ENCODE peak calls at places on chromosomes 1 and 21, in nine cellular contexts. L is aorta; U is OCI-LY7; G is fibroblast of lung; C is fibroblast of mammary gland; O is A549; F is cardiac muscle cell; D is naive thymus-derived CD4-positive, alpha-beta T cell; T is heart right ventricle. R is an unnamed sample.

GRCh38 chr1:47209725-47210330 is 20.0 kb upstream of the PDZK1IP1 start:
- DNase-seq in T (no peak), U (no peak), G (no peak), D (no peak), L (no peak), C (no peak), F (no peak), O (no peak), R (no peak)

GRCh38 chr1:16047791-16048475 is 4.4 kb downstream of the CLCNKB start:
- DNase-seq in D (no peak), O (no peak), F (no peak), T (no peak), G (no peak), U (no peak), C (no peak), L (no peak), R (no peak)

GRCh38 chr1:183039330-183039729 is 16.1 kb downstream of the LAMC1 start:
- DNase-seq in O (no peak), G (no peak), U (no peak), L (no peak), F (no peak), T (no peak), C (peak), D (no peak), R (peak)

GRCh38 chr1:240666548-240667198 is 54.7 kb upstream of the GREM2 start:
- DNase-seq in O (no peak), T (no peak), G (no peak), F (no peak), L (no peak), U (no peak), C (no peak), D (peak), R (no peak)

GRCh38 chr1:183834568-183834967 is 29.6 kb downstream of the RGL1 start:
- DNase-seq in U (no peak), C (no peak), T (no peak), G (no peak), D (no peak), F (peak), O (no peak), L (no peak), R (no peak)

GRCh38 chr1:159752135-159752580 is 28.6 kb upstream of the DUSP23 start:
- DNase-seq in O (peak), D (no peak), T (peak), L (peak), C (peak), U (no peak), F (peak), G (peak), R (no peak)

GRCh38 chr1:25030674-25031589 is 100.9 kb upstream of the RUNX3 start:
- DNase-seq in C (peak), L (no peak), F (no peak), U (no peak), D (no peak), T (no peak), O (no peak), G (peak), R (no peak)

GRCh38 chr1:1032428-1032827 is 12.5 kb downstream of the AGRN start:
- DNase-seq in F (no peak), L (no peak), U (no peak), D (no peak), O (no peak), G (no peak), T (no peak), C (no peak), R (no peak)

GRCh38 chr1:17844146-17844826 is 89.2 kb downstream of the ACTL8 start:
- DNase-seq in C (peak), L (no peak), D (no peak), T (no peak), G (no peak), F (no peak), U (no peak), O (no peak), R (no peak)

GRCh38 chr1:172746091-172746949 is 87.4 kb downstream of the FASLG start:
- DNase-seq in F (peak), L (no peak), T (no peak), G (peak), O (peak), U (peak), C (peak), D (peak), R (peak)

GRCh38 chr1:240258910-240259309 is 167.2 kb downstream of the FMN2 start:
- DNase-seq in G (peak), F (no peak), D (no peak), T (no peak), L (no peak), U (no peak), C (peak), O (no peak), R (peak)

GRCh38 chr1:66981679-66982078 is 56.9 kb downstream of the MIER1 start:
- DNase-seq in F (peak), T (no peak), G (no peak), O (peak), D (peak), L (no peak), C (peak), U (peak), R (no peak)

GRCh38 chr1:39195166-39196111 is 9.1 kb upstream of the MACF1 start:
- DNase-seq in F (peak), G (peak), C (no peak), L (no peak), D (peak), O (no peak), T (no peak), U (no peak), R (peak)

GRCh38 chr1:93467606-93468005 is 19.7 kb downstream of the FNBP1L start:
- DNase-seq in L (no peak), F (no peak), C (no peak), U (no peak), O (no peak), D (no peak), T (no peak), G (no peak), R (no peak)
- H3K4me3 ChIP-seq in L (no peak), F (no peak), C (no peak), U (no peak), O (no peak), D (no peak), T (no peak), G (no peak), R (no peak)

DNA sequence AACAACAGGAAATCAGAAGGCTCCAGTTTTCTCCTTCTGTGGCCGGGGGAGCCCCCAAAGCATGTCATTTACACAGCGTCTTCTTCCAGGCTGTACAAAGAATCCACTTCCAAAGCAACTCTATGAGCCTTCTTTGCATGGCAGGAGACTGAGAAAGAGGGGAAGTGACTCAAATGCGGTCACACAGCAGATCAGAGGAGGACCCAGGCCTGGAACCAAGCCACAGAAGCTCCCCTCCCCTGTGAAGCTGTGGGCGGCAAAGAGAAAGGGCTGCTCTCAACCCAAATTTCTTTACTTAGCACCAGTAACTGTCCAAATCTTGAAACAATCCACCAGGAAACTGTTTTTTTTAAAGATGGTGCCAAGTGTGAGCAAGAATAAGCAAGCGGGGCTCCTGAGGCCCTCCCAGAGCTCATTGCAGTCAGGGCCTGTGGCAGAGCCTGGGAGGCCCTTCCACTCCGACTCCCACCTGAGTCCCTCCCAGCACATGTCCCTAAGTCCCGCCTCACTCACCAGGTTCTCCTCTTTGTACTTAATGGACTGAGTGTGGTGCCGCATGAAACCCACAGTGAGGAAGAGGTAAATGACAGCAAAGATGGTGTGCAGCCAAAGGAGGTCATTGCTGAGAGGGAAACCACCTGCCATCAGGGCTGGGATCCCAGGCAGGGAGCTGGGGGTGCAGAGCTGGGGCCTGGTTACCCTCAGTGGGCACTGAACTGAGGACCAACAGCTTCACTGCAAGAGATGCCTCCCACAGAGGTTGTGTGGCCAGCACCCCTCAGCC is 15.9 kb downstream of the TMEM63A start:
- DNase-seq in T (no peak), G (peak), F (peak), L (peak), O (no peak), U (no peak), C (peak), D (peak), R (peak)
- H3K4me3 ChIP-seq in T (no peak), G (no peak), F (no peak), L (no peak), O (no peak), U (no peak), C (no peak), D (no peak), R (no peak)

GRCh38 chr1:65299328-65299727 is 10.0 kb upstream of the DNAJC6 start:
- DNase-seq in D (no peak), G (no peak), F (no peak), U (no peak), L (no peak), C (no peak), T (no peak), O (no peak), R (no peak)
- H3K4me3 ChIP-seq in D (no peak), G (no peak), F (no peak), U (no peak), L (no peak), C (no peak), T (no peak), O (no peak), R (no peak)

GRCh38 chr1:76868154-76868882 is 1.0 kb downstream of the ST6GALNAC5 start:
- DNase-seq in T (peak), D (no peak), G (peak), C (peak), F (peak), U (no peak), L (peak), O (peak), R (no peak)

GRCh38 chr1:76867342-76868130 is at the start of gene ST6GALNAC5:
- DNase-seq in L (no peak), C (peak), G (peak), O (peak), D (no peak), U (no peak), F (peak), T (no peak), R (no peak)

GRCh38 chr1:76868916-76869315 is 1.6 kb downstream of the ST6GALNAC5 start:
- DNase-seq in C (no peak), D (no peak), U (no peak), O (no peak), L (peak), G (peak), T (no peak), F (no peak), R (no peak)

GRCh38 chr1:76871355-76871974 is 4.2 kb downstream of the ST6GALNAC5 start:
- DNase-seq in F (no peak), G (no peak), O (no peak), D (no peak), U (peak), T (no peak), C (no peak), L (no peak), R (no peak)

GRCh38 chr1:76870037-76870436 is 2.8 kb downstream of the ST6GALNAC5 start:
- DNase-seq in L (no peak), T (no peak), F (no peak), G (no peak), U (no peak), C (no peak), D (no peak), O (no peak), R (no peak)
- H3K4me3 ChIP-seq in L (no peak), T (no peak), F (no peak), G (no peak), U (no peak), C (no peak), D (no peak), O (no peak), R (no peak)

GRCh38 chr1:13756557-13757315 is 56.7 kb downstream of the PRDM2 start:
- DNase-seq in O (no peak), L (no peak), U (no peak), C (no peak), D (no peak), F (no peak), T (no peak), G (no peak), R (no peak)
- H3K4me3 ChIP-seq in O (no peak), L (no peak), U (no peak), C (no peak), D (no peak), F (no peak), T (no peak), G (no peak), R (no peak)

GRCh38 chr21:23968722-23969647 is 1638.3 kb downstream of the MRPL39 start:
- DNase-seq in O (peak), T (no peak), G (peak), D (peak), C (peak), U (peak), F (no peak), L (no peak), R (no peak)
- H3K4me3 ChIP-seq in O (no peak), T (no peak), G (no peak), D (peak), C (no peak), U (no peak), F (no peak), L (no peak), R (no peak)

DNA sequence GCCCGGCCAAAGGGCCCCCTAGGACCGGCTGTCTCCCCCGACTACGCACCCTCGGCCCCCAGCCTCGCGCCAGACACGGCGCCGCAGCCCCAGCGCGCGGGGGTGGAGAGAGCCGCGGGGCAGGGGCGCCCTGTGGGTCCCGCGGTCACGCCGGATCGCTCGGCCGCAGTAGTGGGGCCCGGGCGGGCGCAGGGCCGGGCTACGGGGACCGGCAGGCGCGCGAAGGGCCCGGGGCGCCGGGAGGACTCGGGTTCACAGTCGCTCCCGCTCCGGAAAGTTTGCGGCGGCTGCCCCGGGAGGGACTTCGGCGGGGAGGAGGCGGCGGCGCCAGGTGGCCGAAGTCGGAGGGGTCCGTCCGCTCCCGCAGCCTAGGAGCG is 7.1 kb upstream of the ZNF669 start:
- DNase-seq in O (no peak), L (no peak), G (no peak), T (peak), D (no peak), U (no peak), C (no peak), F (no peak), R (no peak)
- H3K4me3 ChIP-seq in O (peak), L (peak), G (peak), T (peak), D (peak), U (no peak), C (peak), F (peak), R (peak)

GRCh38 chr1:225745231-225745630 is 32.4 kb upstream of the SRP9 start:
- DNase-seq in U (no peak), O (no peak), D (no peak), F (no peak), G (no peak), L (no peak), C (no peak), T (no peak), R (no peak)

GRCh38 chr1:225747566-225747965 is 30.1 kb upstream of the SRP9 start:
- DNase-seq in U (no peak), L (no peak), G (no peak), F (no peak), T (no peak), D (no peak), C (peak), O (no peak), R (no peak)

GRCh38 chr1:225744745-225745144 is 32.9 kb upstream of the SRP9 start:
- DNase-seq in L (no peak), D (no peak), F (no peak), C (no peak), G (no peak), T (no peak), U (no peak), O (no peak), R (no peak)

GRCh38 chr1:225748479-225748878 is 29.1 kb upstream of the SRP9 start:
- DNase-seq in C (peak), T (no peak), F (no peak), O (no peak), G (no peak), U (no peak), D (no peak), L (no peak), R (no peak)

DNA sequence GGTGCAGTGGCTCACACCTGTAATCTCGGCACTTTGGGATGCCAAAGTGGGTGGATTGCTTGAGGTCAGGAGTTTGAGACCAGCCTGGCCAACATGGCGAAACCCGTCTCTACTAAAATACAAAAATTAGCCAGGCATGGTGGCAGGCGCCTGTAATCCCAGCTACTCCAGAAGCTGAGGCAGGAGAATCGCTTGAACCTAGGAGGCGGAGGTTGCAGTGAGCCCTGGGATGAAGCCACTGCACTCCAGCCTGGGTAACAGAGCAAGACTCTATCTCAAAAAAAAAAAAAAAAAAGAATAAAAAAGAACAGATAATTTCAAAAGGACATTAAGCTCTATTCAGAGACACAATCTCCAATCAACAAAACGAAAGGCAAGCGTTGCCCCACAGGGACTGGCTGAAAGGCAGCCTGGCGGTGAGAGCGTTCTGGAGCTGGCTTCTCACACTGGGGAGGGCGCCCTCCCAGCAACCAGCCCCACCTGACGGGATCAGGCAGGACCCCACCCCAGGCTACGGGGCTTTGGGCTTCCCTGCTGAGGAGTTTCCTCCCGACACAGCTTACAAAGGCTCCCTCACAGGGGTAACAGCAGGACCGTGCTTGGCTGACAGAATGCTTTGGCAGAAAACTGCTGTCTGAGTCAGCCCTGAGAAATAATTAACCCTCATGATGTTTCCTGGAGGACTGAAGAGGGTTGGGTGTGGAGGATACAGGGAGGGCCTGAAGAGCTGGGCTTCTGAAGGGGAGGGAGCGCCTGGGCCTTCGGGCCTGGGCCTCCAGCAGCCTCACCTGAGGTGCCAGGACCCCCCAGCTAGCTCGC is 31.1 kb upstream of the SRP9 start:
- DNase-seq in D (no peak), F (peak), C (peak), T (peak), G (peak), L (peak), O (peak), U (no peak), R (peak)
- H3K4me3 ChIP-seq in D (no peak), F (no peak), C (peak), T (peak), G (peak), L (peak), O (peak), U (no peak), R (peak)

GRCh38 chr1:40782371-40782956 is 1.1 kb upstream of the KCNQ4 start:
- DNase-seq in L (no peak), D (no peak), T (peak), G (no peak), F (no peak), U (no peak), C (no peak), O (no peak), R (no peak)
- H3K4me3 ChIP-seq in L (no peak), D (no peak), T (peak), G (no peak), F (peak), U (no peak), C (no peak), O (no peak), R (no peak)

R was measured in SJSA1.